ENCODE peak calls at places on chromosomes 16 and 17, in eight cellular contexts. F is H7; H is NCI-H2171 treated with DMSO at 0.1 percent for 48 hours; Q is DMS53; I is DMS79 treated with DMSO at 0.1 percent for 48 hours; Z is H9; T is CD8-positive, alpha-beta memory T cell; B is iris pigment epithelial cell. E is an unnamed sample.

GRCh38 chr17:1643999-1644492 is 1.5 kb downstream of the SCARF1 start:
- DNase-seq in I (no peak), B (no peak), F (peak; percentile 62), H (no peak), Q (peak; percentile 61), Z (no peak), T (no peak), E (no peak)

GRCh38 chr17:61135782-61136181 is 263.9 kb upstream of the TBX2 start:
- DNase-seq in Z (no peak), I (no peak), H (no peak), F (no peak), T (no peak), Q (no peak), B (no peak), E (no peak)

GRCh38 chr17:79979841-79980215 is 55.8 kb downstream of the TBC1D16 start:
- DNase-seq in Q (no peak), B (no peak), H (no peak), F (no peak), T (no peak), Z (peak; percentile 25), I (no peak), E (no peak)

GRCh38 chr17:55416470-55417052 is 5.1 kb downstream of the MMD start:
- DNase-seq in F (no peak), B (peak; percentile 86), I (no peak), Z (no peak), T (no peak), Q (no peak), H (no peak), E (no peak)

GRCh38 chr17:34776454-34776853 is 184.8 kb downstream of the CCT6B start:
- DNase-seq in I (no peak), Q (no peak), T (no peak), H (no peak), B (no peak), Z (no peak), F (no peak), E (no peak)

GRCh38 chr16:27110524-27110896 is 43.8 kb downstream of the C16orf82 start:
- DNase-seq in T (no peak), H (no peak), Z (no peak), F (peak; percentile 48), Q (no peak), B (no peak), I (no peak), E (no peak)

GRCh38 chr16:85422124-85422373 is 191.1 kb upstream of the GSE1 start:
- DNase-seq in Q (no peak), I (no peak), F (peak; percentile 83), T (no peak), B (no peak), H (peak; percentile 61), Z (no peak), E (no peak)

GRCh38 chr17:39872700-39873099 is 4.7 kb downstream of the ZPBP2 start:
- DNase-seq in F (no peak), B (no peak), T (no peak), Q (no peak), Z (no peak), H (peak; percentile 68), I (no peak), E (no peak)

GRCh38 chr16:87464691-87465300 is 28.0 kb downstream of the ZCCHC14 start:
- DNase-seq in H (no peak), Z (no peak), F (no peak), B (peak; percentile 92), T (no peak), I (no peak), Q (peak; percentile 17), E (no peak)

GRCh38 chr17:76327689-76328088 is 19.6 kb upstream of the QRICH2 start:
- DNase-seq in Z (no peak), I (no peak), B (no peak), H (no peak), T (no peak), F (no peak), Q (no peak), E (no peak)

GRCh38 chr17:56833023-56833811 is 503 bp downstream of the C17orf67 start:
- DNase-seq in I (peak; percentile 20), Z (peak; percentile 71), T (peak; percentile 59), Q (peak; percentile 93), H (peak; percentile 30), F (peak; percentile 88), B (peak; percentile 87), E (peak; percentile 50)

GRCh38 chr17:21286066-21286770 is 1.7 kb downstream of the MAP2K3 start:
- DNase-seq in F (peak; percentile 55), I (peak; percentile 24), T (no peak), B (peak; percentile 99), Q (peak; percentile 95), Z (no peak), H (peak; percentile 3), E (no peak)

GRCh38 chr17:67491009-67491677 is 114.1 kb downstream of the PITPNC1 start:
- DNase-seq in B (peak; percentile 99), Q (peak; percentile 99), H (no peak), Z (peak; percentile 76), F (peak; percentile 49), I (no peak), T (no peak), E (no peak)

GRCh38 chr16:11104168-11105037 is 151.6 kb downstream of the SOCS1 start:
- DNase-seq in T (no peak), B (no peak), F (no peak), Z (no peak), I (no peak), H (no peak), Q (no peak), E (no peak)

GRCh38 chr17:145671-146541 is 8.5 kb downstream of the SCGB1C2 start:
- DNase-seq in I (no peak), H (no peak), Z (no peak), T (no peak), B (no peak), Q (no peak), F (no peak), E (no peak)

GRCh38 chr16:55495616-55496289 is 13.1 kb upstream of the LPCAT2 start:
- DNase-seq in Q (no peak), B (peak; percentile 81), T (no peak), F (peak; percentile 18), Z (peak; percentile 17), I (peak; percentile 53), H (no peak), E (no peak)

GRCh38 chr17:70047619-70048018 is 27.4 kb upstream of the KCNJ16 start:
- DNase-seq in Q (no peak), H (no peak), Z (no peak), T (no peak), F (no peak), I (no peak), B (peak; percentile 67), E (no peak)

GRCh38 chr16:66746048-66746447 is 5.4 kb downstream of the DYNC1LI2 start:
- DNase-seq in B (no peak), I (no peak), T (no peak), Z (no peak), F (no peak), H (no peak), Q (no peak), E (no peak)

GRCh38 chr17:64385187-64386083 is 5.2 kb downstream of the PECAM1 start:
- DNase-seq in F (no peak), I (no peak), T (peak; percentile 44), Z (no peak), H (no peak), Q (no peak), B (peak; percentile 91), E (no peak)

GRCh38 chr17:81715872-81716673 is 4.0 kb downstream of the SLC25A10 start:
- DNase-seq in T (no peak), H (no peak), F (no peak), Q (no peak), Z (no peak), B (no peak), I (no peak), E (no peak)

GRCh38 chr17:27747462-27748359 is 52.6 kb downstream of the NOS2 start:
- DNase-seq in Z (peak; percentile 86), I (no peak), F (no peak), B (no peak), T (no peak), Q (peak; percentile 51), H (no peak), E (no peak)

GRCh38 chr17:82602487-82602886 is 45.8 kb downstream of the WDR45B start:
- DNase-seq in B (no peak), I (no peak), Q (no peak), T (no peak), F (peak; percentile 59), H (no peak), Z (no peak), E (no peak)

GRCh38 chr17:15409721-15410247 is 57.6 kb downstream of the CDRT4 start:
- DNase-seq in B (peak; percentile 95), Q (no peak), H (no peak), Z (no peak), T (no peak), I (no peak), F (no peak), E (no peak)

GRCh38 chr16:86668136-86668535 is 89.8 kb downstream of the FOXL1 start:
- DNase-seq in B (peak; percentile 85), Q (no peak), H (no peak), T (no peak), Z (peak; percentile 57), F (peak; percentile 57), I (no peak), E (no peak)

GRCh38 chr16:12569061-12569460 is 234.6 kb downstream of the CPPED1 start:
- DNase-seq in Z (no peak), H (peak; percentile 56), I (peak; percentile 23), Q (no peak), T (no peak), B (no peak), F (no peak), E (no peak)

GRCh38 chr17:43020030-43020621 is 2.1 kb downstream of the VAT1 start:
- DNase-seq in H (no peak), F (peak; percentile 42), Q (peak; percentile 34), T (no peak), Z (peak; percentile 41), I (no peak), B (peak; percentile 64), E (no peak)

GRCh38 chr16:55107851-55108250 is 177.2 kb downstream of the IRX5 start:
- DNase-seq in F (no peak), B (no peak), Q (no peak), H (no peak), Z (no peak), I (no peak), T (no peak), E (no peak)

E was measured in CD8-positive, alpha-beta T cell.